ENCODE peak calls at places on chromosomes 13 and 19, in eight cellular contexts. V is tibial nerve, L is A549, S is stomach, A is breast epithelium, T is body of pancreas, Z is IMR-90, J is heart left ventricle. M is an unnamed sample.

GRCh38 chr13:97946951-97947588 is 6.4 kb upstream of the IPO5 start:
- DNase-seq in A (no peak), V (no peak), T (no peak), Z (peak; percentile 90), S (no peak), L (peak; percentile 34), J (no peak), M (no peak)

GRCh38 chr13:60881507-60881906 is 484.5 kb downstream of the TDRD3 start:
- DNase-seq in Z (no peak), V (no peak), A (no peak), S (no peak), L (no peak), J (no peak), T (no peak), M (no peak)

GRCh38 chr13:93249259-93249917 is 22.8 kb downstream of the GPC6 start:
- DNase-seq in L (no peak), T (no peak), V (no peak), A (no peak), J (no peak), S (no peak), Z (peak; percentile 95), M (no peak)

GRCh38 chr19:58439576-58440554 is at the start of gene ZNF132:
- DNase-seq in S (peak; percentile 96), L (peak; percentile 44), V (peak; percentile 97), Z (peak; percentile 100), T (peak; percentile 99), A (peak; percentile 92), J (peak; percentile 96), M (peak; percentile 92)

GRCh38 chr13:42610623-42611022 is 36.7 kb downstream of the TNFSF11 start:
- DNase-seq in S (no peak), Z (no peak), J (no peak), L (no peak), T (no peak), A (no peak), V (no peak), M (no peak)

GRCh38 chr13:91133941-91134772 is 213.3 kb upstream of the MIR17HG start:
- DNase-seq in S (peak; percentile 42), L (peak; percentile 18), J (no peak), T (peak; percentile 60), Z (peak; percentile 54), V (peak; percentile 55), A (peak; percentile 53), M (no peak)

GRCh38 chr13:24053505-24054251 is 106.8 kb upstream of the SPATA13 start:
- DNase-seq in Z (peak; percentile 68), L (peak; percentile 40), A (peak; percentile 66), J (no peak), S (peak; percentile 75), V (no peak), T (peak; percentile 82), M (no peak)

GRCh38 chr13:39729161-39729560 is 73.7 kb downstream of the COG6 start:
- DNase-seq in L (no peak), T (no peak), Z (peak; percentile 15), J (no peak), V (no peak), A (no peak), S (no peak), M (no peak)

GRCh38 chr13:43006893-43007631 is 15.0 kb upstream of the EPSTI1 start:
- DNase-seq in Z (peak; percentile 63), J (no peak), A (no peak), T (no peak), V (no peak), S (no peak), L (no peak), M (no peak)

GRCh38 chr19:31105761-31106160 is 243.5 kb downstream of the TSHZ3 start:
- DNase-seq in Z (no peak), J (no peak), T (no peak), A (no peak), S (no peak), V (no peak), L (no peak), M (no peak)

GRCh38 chr13:31595568-31595967 is 143.8 kb upstream of the RXFP2 start:
- DNase-seq in T (no peak), L (no peak), Z (no peak), V (no peak), A (no peak), J (no peak), S (no peak), M (no peak)

GRCh38 chr19:35279374-35279773 is 3.0 kb upstream of the HAMP start:
- DNase-seq in J (no peak), S (no peak), L (no peak), T (no peak), A (no peak), Z (no peak), V (no peak), M (no peak)

GRCh38 chr19:35279985-35280821 is 2.1 kb upstream of the HAMP start:
- DNase-seq in J (no peak), Z (no peak), L (no peak), A (no peak), T (no peak), S (no peak), V (no peak), M (no peak)

GRCh38 chr19:35276706-35277281 is 5.5 kb upstream of the HAMP start:
- DNase-seq in A (no peak), S (no peak), T (no peak), J (no peak), Z (no peak), L (no peak), V (no peak), M (no peak)

GRCh38 chr19:35281303-35281702 is 1.0 kb upstream of the HAMP start:
- DNase-seq in A (no peak), Z (no peak), J (no peak), S (no peak), L (no peak), V (no peak), T (no peak), M (no peak)

GRCh38 chr19:35278578-35279284 is 3.6 kb upstream of the HAMP start:
- DNase-seq in Z (no peak), J (no peak), V (no peak), T (no peak), A (no peak), L (no peak), S (no peak), M (no peak)
- TF ChIP-seq POLR2A in Z (no peak), J (no peak), V (no peak), T (no peak), A (no peak), L (no peak), S (no peak), M (no peak)

GRCh38 chr19:34173145-34173956 is 1.0 kb downstream of the LSM14A start:
- DNase-seq in J (no peak), A (peak; percentile 62), Z (peak; percentile 27), T (peak; percentile 49), L (peak; percentile 70), S (peak; percentile 34), V (peak; percentile 21), M (no peak)
- TF ChIP-seq POLR2A in J (no peak), A (no peak), Z (no peak), T (no peak), L (no peak), S (no peak), V (no peak), M (no peak)

DNA sequence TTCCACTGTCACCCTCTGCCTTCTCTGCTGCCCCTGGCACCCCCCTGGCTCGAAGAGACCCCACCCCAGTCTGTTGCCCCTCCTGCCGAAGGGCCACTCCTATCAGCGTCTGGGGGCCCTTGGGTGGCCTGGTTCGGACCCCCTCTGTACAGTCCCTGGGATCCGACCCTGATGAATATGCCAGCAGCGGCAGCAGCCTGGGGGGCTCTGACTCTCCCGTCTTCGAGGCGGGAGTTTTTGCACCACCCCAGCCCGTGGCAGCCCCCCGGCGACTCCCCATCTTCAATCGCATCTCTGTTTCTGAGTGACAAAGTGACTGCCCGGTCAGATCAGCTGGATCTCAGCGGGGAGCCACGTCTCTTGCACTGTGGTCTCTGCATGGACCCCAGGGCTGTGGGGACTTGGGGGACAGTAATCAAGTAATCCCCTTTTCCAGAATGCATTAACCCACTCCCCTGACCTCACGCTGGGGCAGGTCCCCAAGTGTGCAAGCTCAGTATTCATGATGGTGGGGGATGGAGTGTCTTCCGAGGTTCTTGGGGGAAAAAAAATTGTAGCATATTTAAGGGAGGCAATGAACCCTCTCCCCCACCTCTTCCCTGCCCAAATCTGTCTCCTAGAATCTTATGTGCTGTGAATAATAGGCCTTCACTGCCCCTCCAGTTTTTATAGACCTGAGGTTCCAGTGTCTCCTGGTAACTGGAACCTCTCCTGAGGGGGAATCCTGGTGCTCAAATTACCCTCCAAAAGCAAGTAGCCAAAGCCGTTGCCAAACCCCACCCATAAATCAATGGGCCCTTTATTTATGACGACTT is 2.0 kb downstream of the ZFP36 start:
- DNase-seq in L (no peak), J (no peak), V (peak; percentile 71), S (no peak), Z (peak; percentile 52), T (peak; percentile 71), A (no peak), M (no peak)
- TF ChIP-seq POLR2A in L (no peak), J (peak; percentile 0), V (peak; percentile 64), S (peak; percentile 47), Z (peak; percentile 76), T (no peak), A (peak; percentile 46), M (no peak)

GRCh38 chr19:3338541-3339181 is 27.7 kb upstream of the NFIC start:
- DNase-seq in T (peak; percentile 90), J (peak; percentile 66), S (peak; percentile 87), Z (no peak), L (no peak), V (no peak), A (peak; percentile 80), M (no peak)
- TF ChIP-seq POLR2A in T (peak; percentile 46), J (no peak), S (no peak), Z (no peak), L (no peak), V (no peak), A (no peak), M (no peak)

DNA sequence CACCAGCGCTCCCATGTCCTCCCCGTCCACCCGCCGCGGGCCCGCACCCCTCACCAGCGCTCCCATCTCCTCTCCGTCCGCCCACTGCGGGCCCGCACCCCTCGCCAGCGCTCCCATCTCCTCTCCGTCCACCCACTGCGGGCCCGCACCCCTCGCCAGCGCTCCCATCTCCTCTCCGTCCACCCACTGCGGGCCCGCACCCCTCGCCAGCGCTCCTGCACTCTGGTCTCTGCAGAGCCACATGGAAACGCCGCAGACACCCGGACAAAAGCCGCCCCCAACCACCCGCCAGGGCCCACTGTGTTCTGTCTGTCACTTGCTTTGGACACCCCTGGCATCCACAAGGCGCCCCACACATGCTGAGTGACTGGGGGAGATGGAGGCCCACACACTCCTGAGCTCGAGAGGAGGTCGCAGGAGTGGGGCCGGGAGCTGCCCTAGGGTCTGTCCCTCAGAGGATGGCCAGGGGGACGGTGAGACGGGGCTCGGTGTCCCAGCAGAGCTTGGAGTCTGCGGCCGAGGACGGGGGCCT is 7.4 kb downstream of the CFD start:
- DNase-seq in Z (no peak), T (no peak), V (no peak), S (no peak), J (no peak), L (no peak), A (no peak), M (no peak)
- TF ChIP-seq POLR2A in Z (no peak), T (no peak), V (no peak), S (no peak), J (no peak), L (no peak), A (no peak), M (no peak)

GRCh38 chr19:50794778-50795664 is 4.8 kb downstream of the ACP4 start:
- DNase-seq in L (no peak), J (no peak), Z (no peak), A (no peak), V (no peak), T (no peak), S (no peak), M (no peak)
- TF ChIP-seq POLR2A in L (peak; percentile 33), J (no peak), Z (no peak), A (no peak), V (no peak), T (no peak), S (no peak), M (no peak)

M was measured in esophagus squamous epithelium.